ENCODE peak calls at places on chromosomes 5 and 9, in nine cellular contexts. Y, J, U, T, X, K, S, N and A are unnamed samples.

GRCh38 chr9:113742471-113742870 is 133.6 kb upstream of the ZNF618 start:
- DNase-seq in Y (no peak), J (no peak), U (no peak), T (no peak), X (no peak), K (no peak), S (no peak), N (no peak), A (no peak)

GRCh38 chr5:124310453-124310852 is 436.0 kb downstream of the ZNF608 start:
- DNase-seq in Y (no peak), J (no peak), U (no peak), T (no peak), X (no peak), K (no peak), S (no peak), N (no peak), A (no peak)

GRCh38 chr5:151156732-151157402 is 712 bp downstream of the ANXA6 start:
- DNase-seq in Y (peak; percentile 20), J (no peak), U (no peak), T (no peak), X (peak; percentile 23), K (no peak), S (no peak), N (no peak), A (peak; percentile 10)

GRCh38 chr5:133340822-133341221 is 271.5 kb downstream of the FSTL4 start:
- DNase-seq in Y (no peak), J (no peak), U (no peak), T (peak; percentile 35), X (no peak), K (no peak), S (no peak), N (no peak), A (no peak)

GRCh38 chr5:175658299-175659145 is 651 bp downstream of the HRH2 start:
- DNase-seq in Y (no peak), J (no peak), U (no peak), T (no peak), X (no peak), K (no peak), S (peak; percentile 22), N (no peak), A (no peak)

GRCh38 chr5:178624626-178625546 is 2.0 kb downstream of the CLK4 start:
- DNase-seq in Y (peak; percentile 62), J (no peak), U (no peak), T (no peak), X (peak; percentile 21), K (no peak), S (no peak), N (no peak), A (no peak)

GRCh38 chr5:38697013-38697412 is 140.6 kb upstream of the LIFR start:
- DNase-seq in Y (peak; percentile 58), J (no peak), U (no peak), T (no peak), X (no peak), K (no peak), S (no peak), N (no peak), A (no peak)

GRCh38 chr9:136626066-136626725 is 36.5 kb upstream of the EGFL7 start:
- DNase-seq in Y (no peak), J (no peak), U (no peak), T (no peak), X (no peak), K (no peak), S (no peak), N (no peak), A (no peak)

GRCh38 chr5:81717221-81717620 is 33.7 kb downstream of the SSBP2 start:
- DNase-seq in Y (no peak), J (no peak), U (no peak), T (no peak), X (peak; percentile 72), K (no peak), S (no peak), N (no peak), A (no peak)

GRCh38 chr9:93902780-93903655 is 52.1 kb downstream of the BARX1 start:
- DNase-seq in Y (no peak), J (no peak), U (no peak), T (peak; percentile 56), X (no peak), K (no peak), S (no peak), N (no peak), A (no peak)

DNA sequence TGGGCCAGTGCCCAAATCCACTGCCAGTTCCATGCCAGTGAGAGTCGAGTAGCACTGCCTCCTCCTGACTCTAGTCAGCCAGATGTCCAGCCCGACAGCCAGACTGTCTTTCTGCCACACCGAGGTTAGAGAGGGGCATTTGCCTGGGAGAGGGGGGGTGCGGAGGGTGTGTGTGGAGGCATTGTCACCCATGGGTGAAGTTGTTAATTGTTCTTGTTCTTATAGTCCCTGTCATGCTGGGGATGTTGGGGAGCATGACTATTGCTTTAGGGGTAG is 1.1 kb downstream of the RGP1 start:
- DNase-seq in Y (no peak), J (no peak), U (no peak), T (no peak), X (no peak), K (no peak), S (no peak), N (no peak), A (no peak)
- H3K4me3 ChIP-seq in Y (peak overlapping the region; percentile 86), J (peak overlapping the region; percentile 84), U (peak overlapping the region; percentile 92), T (no peak overlapping the region), X (peak overlapping the region; percentile 98), K (peak overlapping the region; percentile 69), S (no peak overlapping the region), N (peak overlapping the region; percentile 85), A (peak overlapping the region; percentile 94)

GRCh38 chr5:171308453-171309275 is at the start of gene TLX3:
- DNase-seq in Y (no peak), J (no peak), U (peak; percentile 60), T (no peak), X (peak; percentile 23), K (no peak), S (no peak), N (no peak), A (peak; percentile 90)
- H3K4me3 ChIP-seq in Y (no peak within 1 kb of the TSS), J (no peak within 1 kb of the TSS), U (no peak within 1 kb of the TSS), T (no peak within 1 kb of the TSS), X (no peak within 1 kb of the TSS), K (no peak within 1 kb of the TSS), S (no peak within 1 kb of the TSS), N (no peak within 1 kb of the TSS), A (no peak within 1 kb of the TSS)

GRCh38 chr5:14956423-14957046 is 85.0 kb upstream of the ANKH start:
- DNase-seq in Y (no peak), J (no peak), U (peak; percentile 23), T (no peak), X (no peak), K (no peak), S (no peak), N (no peak), A (no peak)
- H3K4me3 ChIP-seq in Y (no peak overlapping the region), J (no peak overlapping the region), U (no peak overlapping the region), T (no peak overlapping the region), X (no peak overlapping the region), K (no peak overlapping the region), S (no peak overlapping the region), N (no peak overlapping the region), A (no peak overlapping the region)

DNA sequence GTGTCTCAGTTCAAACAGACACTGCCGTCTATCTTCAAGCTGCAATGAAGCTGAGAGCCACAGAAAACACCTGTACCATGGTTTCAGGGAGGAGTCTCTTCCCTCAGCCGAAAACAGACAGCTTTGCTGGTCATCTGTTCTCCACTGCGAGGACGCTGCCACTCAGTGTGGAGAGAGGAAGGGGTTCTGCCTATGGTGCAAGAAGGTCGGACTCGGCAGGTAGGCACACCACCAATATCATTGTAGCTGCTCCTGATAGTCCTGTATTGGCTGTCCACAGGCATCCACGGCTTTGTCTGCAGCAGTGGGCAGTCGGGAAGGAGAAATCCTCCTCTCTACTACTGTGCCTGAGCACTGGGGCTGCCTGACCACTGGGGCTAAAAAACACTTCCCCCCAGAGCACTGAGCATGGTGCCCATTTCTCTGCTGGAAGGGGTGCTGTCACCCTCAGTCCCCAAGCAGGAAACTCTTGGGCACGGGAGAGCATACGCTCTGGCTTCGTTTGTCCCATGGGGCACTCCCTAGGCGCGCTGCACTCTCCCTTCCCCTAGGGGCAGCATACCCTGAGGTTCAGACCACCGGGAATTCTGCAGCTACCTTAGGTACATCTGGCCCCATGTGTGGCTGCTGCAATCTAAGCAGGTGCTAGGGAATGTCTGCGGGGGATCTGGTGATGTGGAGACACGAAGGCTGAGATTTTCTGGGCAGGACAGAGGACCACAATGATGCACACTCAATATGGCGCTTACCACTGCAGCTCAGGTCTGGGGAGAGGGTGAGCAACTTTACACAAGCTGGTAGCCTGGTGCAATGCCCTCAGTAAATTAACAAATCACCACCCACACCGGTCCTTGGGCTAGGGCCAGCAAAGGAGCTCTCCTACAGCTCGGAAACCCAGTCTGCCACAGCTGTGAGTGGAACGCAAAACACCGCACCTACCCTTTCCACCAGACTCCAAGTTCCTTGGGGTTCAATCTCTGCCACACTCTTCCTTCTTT is 880.9 kb upstream of the SEMA6A start:
- DNase-seq in Y (no peak), J (no peak), U (no peak), T (no peak), X (no peak), K (no peak), S (no peak), N (no peak), A (no peak)
- H3K4me3 ChIP-seq in Y (no peak overlapping the region), J (peak overlapping the region; percentile 31), U (no peak overlapping the region), T (no peak overlapping the region), X (no peak overlapping the region), K (no peak overlapping the region), S (no peak overlapping the region), N (no peak overlapping the region), A (peak overlapping the region; percentile 6)

GRCh38 chr5:165459232-165459631 is 1953.8 kb downstream of the MAT2B start:
- DNase-seq in Y (no peak), J (no peak), U (no peak), T (no peak), X (peak; percentile 61), K (no peak), S (no peak), N (no peak), A (no peak)

GRCh38 chr5:165460911-165461310 is 1955.5 kb downstream of the MAT2B start:
- DNase-seq in Y (no peak), J (no peak), U (no peak), T (no peak), X (peak; percentile 15), K (no peak), S (no peak), N (no peak), A (no peak)

DNA sequence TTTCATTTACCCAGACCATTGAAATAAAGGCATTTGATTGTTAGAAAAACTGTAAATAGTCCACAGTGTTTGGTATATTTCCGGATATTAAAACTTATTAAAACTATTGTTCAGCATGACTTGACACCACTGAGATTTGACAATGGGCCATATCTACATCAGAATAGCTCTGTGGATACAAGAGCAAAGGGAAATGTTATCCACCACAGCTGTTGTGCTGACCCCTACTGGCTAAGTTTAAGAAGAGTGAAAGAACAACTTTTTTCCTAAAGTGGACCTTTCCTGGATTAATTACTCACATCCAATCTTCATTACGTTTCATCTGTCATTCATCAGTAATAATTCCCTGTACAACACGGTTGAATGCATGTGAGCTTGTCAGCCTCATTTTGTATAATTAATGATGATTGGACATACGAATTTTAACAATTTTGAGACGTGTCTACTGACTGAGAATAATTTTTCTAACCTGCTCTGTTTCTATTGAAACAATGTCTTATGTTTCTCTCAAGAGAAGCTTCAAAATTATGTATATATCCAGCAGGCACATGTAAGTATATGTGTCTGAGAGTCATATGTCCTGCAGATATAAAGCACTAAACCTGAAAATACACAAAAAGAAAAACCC is 1952.5 kb downstream of the MAT2B start:
- DNase-seq in Y (no peak), J (no peak), U (peak; percentile 20), T (no peak), X (peak; percentile 55), K (no peak), S (no peak), N (no peak), A (no peak)
- H3K4me3 ChIP-seq in Y (no peak overlapping the region), J (no peak overlapping the region), U (no peak overlapping the region), T (no peak overlapping the region), X (no peak overlapping the region), K (no peak overlapping the region), S (no peak overlapping the region), N (no peak overlapping the region), A (no peak overlapping the region)